ENCODE peak calls at places on chromosome 9, in eight cellular contexts. P is dorsolateral prefrontal cortex, B is cardiac muscle cell, F is GM12878, S is tibial artery, I is fibroblast of lung, L is Caco-2, O is uterus. M is an unnamed sample.

GRCh38 chr9:127785023-127785932 is 556 bp upstream of the CDK9 start:
- DNase-seq in P (peak; percentile 88), B (peak; percentile 88), F (no peak), S (peak; percentile 93), I (peak; percentile 75), L (peak; percentile 91), O (peak; percentile 89), M (peak; percentile 91)

GRCh38 chr9:71758277-71758676 is 10.0 kb downstream of the CEMIP2 start:
- DNase-seq in P (no peak), B (no peak), F (no peak), S (no peak), I (no peak), L (no peak), O (no peak), M (no peak)

GRCh38 chr9:108834959-108835696 is 20.7 kb downstream of the ACTL7B start:
- DNase-seq in P (no peak), B (peak; percentile 53), F (no peak), S (no peak), I (no peak), L (no peak), O (no peak), M (no peak)

GRCh38 chr9:93824386-93825294 is 130.5 kb downstream of the BARX1 start:
- DNase-seq in P (no peak), B (no peak), F (no peak), S (no peak), I (no peak), L (no peak), O (no peak), M (no peak)

GRCh38 chr9:133109931-133110650 is 10.9 kb downstream of the RALGDS start:
- DNase-seq in P (peak; percentile 25), B (no peak), F (no peak), S (peak; percentile 60), I (no peak), L (no peak), O (no peak), M (no peak)

GRCh38 chr9:107513464-107514092 is 24.0 kb upstream of the KLF4 start:
- DNase-seq in P (no peak), B (no peak), F (no peak), S (no peak), I (no peak), L (no peak), O (no peak), M (peak; percentile 8)

GRCh38 chr9:129126789-129127618 is 15.8 kb downstream of the PTPA start:
- DNase-seq in P (no peak), B (no peak), F (no peak), S (no peak), I (no peak), L (no peak), O (no peak), M (no peak)

GRCh38 chr9:132162764-132163456 is 1.1 kb downstream of the NTNG2 start:
- DNase-seq in P (no peak), B (no peak), F (no peak), S (no peak), I (no peak), L (no peak), O (no peak), M (no peak)

GRCh38 chr9:690517-691111 is 150.9 kb upstream of the DMRT1 start:
- DNase-seq in P (no peak), B (no peak), F (no peak), S (no peak), I (no peak), L (no peak), O (no peak), M (no peak)

GRCh38 chr9:134783699-134784039 is 96.9 kb upstream of the FCN2 start:
- DNase-seq in P (peak; percentile 78), B (peak; percentile 60), F (no peak), S (no peak), I (peak; percentile 28), L (no peak), O (peak; percentile 68), M (no peak)

GRCh38 chr9:129697111-129697955 is 31.9 kb downstream of the PRRX2 start:
- DNase-seq in P (no peak), B (peak; percentile 68), F (no peak), S (peak; percentile 91), I (peak; percentile 66), L (peak; percentile 18), O (peak; percentile 45), M (no peak)

GRCh38 chr9:31908158-31908890 is 476.1 kb upstream of the ACO1 start:
- DNase-seq in P (no peak), B (no peak), F (peak; percentile 1), S (no peak), I (no peak), L (no peak), O (no peak), M (peak; percentile 2)

GRCh38 chr9:89943728-89944127 is 338.9 kb downstream of the GADD45G start:
- DNase-seq in P (no peak), B (no peak), F (no peak), S (no peak), I (no peak), L (no peak), O (no peak), M (no peak)

GRCh38 chr9:113317777-113318176 is 14.6 kb upstream of the RNF183 start:
- DNase-seq in P (no peak), B (peak; percentile 46), F (no peak), S (no peak), I (no peak), L (no peak), O (no peak), M (no peak)

GRCh38 chr9:20620658-20621552 is 1.4 kb downstream of the MLLT3 start:
- DNase-seq in P (peak; percentile 51), B (peak; percentile 48), F (no peak), S (peak; percentile 70), I (peak; percentile 56), L (no peak), O (peak; percentile 46), M (peak; percentile 67)
- H3K27me3 ChIP-seq in P (no peaks in the 10 kb centered on the region), B (peaks cover 2% of the 10 kb centered on the region), F (no peaks in the 10 kb centered on the region), S (no peaks in the 10 kb centered on the region), I (no peaks in the 10 kb centered on the region), L (no peaks in the 10 kb centered on the region), O (no peaks in the 10 kb centered on the region), M (no peaks in the 10 kb centered on the region)

DNA sequence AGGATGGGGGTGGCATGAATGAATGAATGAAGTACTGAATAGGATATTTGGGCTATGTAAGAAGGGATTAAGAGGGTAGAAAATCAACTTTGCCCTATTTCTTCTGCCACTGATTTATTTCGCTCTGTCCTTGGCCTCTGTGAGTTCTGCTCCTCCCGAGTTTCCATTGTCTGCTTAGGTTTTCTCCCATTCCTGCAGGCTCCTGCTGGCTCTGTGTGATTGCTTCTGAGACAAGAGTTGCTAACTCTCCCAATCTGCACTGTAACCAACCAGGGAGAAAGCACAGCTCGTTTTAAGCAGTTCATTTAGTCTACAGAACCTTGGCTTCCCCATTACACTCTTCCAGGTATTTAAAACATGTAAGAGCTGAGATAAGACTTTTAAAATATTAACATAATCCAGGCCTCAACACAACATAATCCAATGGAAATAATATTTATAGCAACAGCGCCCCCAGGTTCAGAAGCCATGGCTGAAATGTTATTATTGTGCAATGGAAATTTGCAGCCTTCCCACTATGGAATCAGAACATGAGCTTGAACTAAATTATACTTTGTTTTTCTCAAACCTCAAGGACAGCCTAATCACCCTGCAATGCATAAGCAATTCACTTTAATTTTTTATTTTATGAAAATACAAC is 203.5 kb downstream of the ERCC6L2 start:
- DNase-seq in P (no peak), B (peak; percentile 23), F (no peak), S (no peak), I (peak; percentile 58), L (no peak), O (peak; percentile 21), M (no peak)
- TF ChIP-seq CTCF in P (no peak), B (no peak), F (peak; percentile 6), S (peak; percentile 26), I (peak; percentile 20), L (no peak), O (peak; percentile 11), M (no peak)

DNA sequence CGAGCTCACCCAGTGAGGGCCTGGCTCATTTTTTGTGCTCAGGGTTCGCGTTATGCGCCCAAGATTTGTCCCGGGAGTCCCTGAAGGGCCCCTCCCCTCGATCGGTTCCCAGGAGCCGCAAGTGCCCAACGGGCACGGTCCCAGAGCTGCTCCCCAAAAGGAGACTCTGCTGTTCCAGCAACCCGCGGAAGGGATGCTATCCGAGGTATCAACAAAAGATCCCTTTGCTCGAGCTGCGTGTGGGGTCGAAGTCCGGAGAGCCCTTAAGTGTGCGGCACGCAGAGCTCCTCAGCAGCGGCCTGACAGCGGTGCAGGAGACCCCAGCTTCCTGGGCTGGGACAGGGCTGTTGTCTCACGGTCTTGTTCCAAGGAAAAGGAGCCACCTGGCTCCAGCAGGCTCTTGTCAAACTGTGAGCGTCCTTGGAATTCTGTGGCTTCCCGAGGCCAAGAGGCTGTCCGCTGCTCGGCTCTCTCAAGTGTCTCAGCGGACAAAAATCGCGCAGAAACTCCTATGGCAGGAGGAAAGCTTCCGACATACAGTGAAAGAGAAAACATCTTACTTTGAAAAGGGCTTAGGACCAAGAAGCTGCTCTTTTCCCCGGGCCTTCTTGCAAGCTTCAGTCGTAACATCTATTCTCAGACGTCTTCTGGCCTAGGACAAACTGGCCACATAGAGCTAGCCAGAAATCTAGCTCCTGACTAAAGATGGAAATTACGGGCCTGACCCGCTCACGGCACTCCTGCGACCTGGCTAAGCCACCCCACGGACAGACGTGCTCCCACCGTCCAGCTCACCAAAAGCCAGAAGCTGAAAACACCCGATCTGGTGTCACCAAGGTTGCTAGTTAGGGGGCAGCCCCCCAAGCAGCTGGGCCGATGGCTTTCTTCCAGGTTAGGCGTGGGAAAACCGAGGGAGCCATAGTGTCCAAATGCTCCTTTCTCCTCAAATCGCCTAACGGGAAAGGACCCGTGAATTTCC is 2.6 kb upstream of the FOXB2 start:
- DNase-seq in P (no peak), B (no peak), F (no peak), S (no peak), I (no peak), L (no peak), O (no peak), M (no peak)
- H3K27me3 ChIP-seq in P (peaks cover 99% of the 10 kb centered on the region), B (peaks cover 100% of the 10 kb centered on the region), F (peaks cover 15% of the 10 kb centered on the region), S (peaks cover 100% of the 10 kb centered on the region), I (peaks cover 93% of the 10 kb centered on the region), L (no peaks in the 10 kb centered on the region), O (peaks cover 91% of the 10 kb centered on the region), M (peaks cover 2% of the 10 kb centered on the region)

DNA sequence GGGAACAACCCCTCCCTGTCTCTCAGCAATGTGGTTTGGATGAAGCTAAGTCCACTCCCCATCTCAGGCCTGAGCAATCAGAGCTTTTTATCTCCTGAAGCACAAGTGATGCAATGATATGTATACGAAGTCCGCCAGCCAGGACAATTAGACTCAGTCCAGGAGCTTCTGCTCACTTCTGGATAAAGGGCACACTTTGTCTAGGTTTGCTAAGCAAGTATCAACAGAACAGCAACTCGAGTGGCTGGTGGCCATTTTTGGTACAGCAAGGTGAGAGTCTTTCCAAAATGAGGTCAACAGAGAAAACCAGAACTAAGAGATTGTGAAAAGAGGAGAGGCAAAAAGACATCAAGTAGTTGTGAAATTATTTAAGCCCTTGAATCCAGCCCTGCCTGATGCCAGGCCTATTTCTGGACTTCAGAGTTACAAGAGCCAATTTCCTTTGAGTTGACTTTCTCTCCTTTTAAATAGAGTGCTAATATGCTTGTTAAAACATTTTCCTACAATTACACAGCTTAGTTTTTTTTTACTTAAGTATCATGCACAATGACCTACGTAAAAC is 8.2 kb downstream of the NDUFA8 start:
- DNase-seq in P (no peak), B (no peak), F (no peak), S (no peak), I (no peak), L (peak; percentile 26), O (no peak), M (no peak)
- TF ChIP-seq CTCF in P (no peak), B (no peak), F (no peak), S (no peak), I (no peak), L (no peak), O (no peak), M (no peak)

M was measured in GM06990.